ENCODE peak calls at places on chromosomes 1 and 21, in eight cellular contexts. One of them, this sample, is unnamed.

GRCh38 chr1:9782116-9782751 is 41.5 kb downstream of the CLSTN1 start:
- DNase-seq in IMR-90: no peak
- DNase-seq in sigmoid colon: peak
- DNase-seq in tibial artery: no peak
- DNase-seq in fibroblast of lung: no peak
- DNase-seq in endothelial cell of umbilical vein: no peak
- DNase-seq in coronary artery: no peak
- DNase-seq in upper lobe of right lung: no peak
- DNase-seq in this sample: no peak

GRCh38 chr1:15557594-15557993 is 27.3 kb downstream of the AGMAT start:
- DNase-seq in upper lobe of right lung: no peak
- DNase-seq in endothelial cell of umbilical vein: no peak
- DNase-seq in coronary artery: no peak
- DNase-seq in sigmoid colon: no peak
- DNase-seq in IMR-90: peak
- DNase-seq in tibial artery: no peak
- DNase-seq in fibroblast of lung: no peak
- DNase-seq in this sample: no peak

GRCh38 chr1:156551066-156551643 is 21.2 kb downstream of the IQGAP3 start:
- DNase-seq in fibroblast of lung: no peak
- DNase-seq in endothelial cell of umbilical vein: no peak
- DNase-seq in sigmoid colon: peak
- DNase-seq in tibial artery: no peak
- DNase-seq in upper lobe of right lung: no peak
- DNase-seq in coronary artery: no peak
- DNase-seq in IMR-90: no peak
- DNase-seq in this sample: peak

GRCh38 chr1:19974822-19975416 is 4.5 kb downstream of the PLA2G2A start:
- DNase-seq in coronary artery: no peak
- DNase-seq in sigmoid colon: no peak
- DNase-seq in fibroblast of lung: peak
- DNase-seq in tibial artery: peak
- DNase-seq in upper lobe of right lung: no peak
- DNase-seq in endothelial cell of umbilical vein: peak
- DNase-seq in IMR-90: peak
- DNase-seq in this sample: peak

GRCh38 chr1:86104606-86105532 is 51.7 kb downstream of the COL24A1 start:
- DNase-seq in endothelial cell of umbilical vein: no peak
- DNase-seq in upper lobe of right lung: no peak
- DNase-seq in sigmoid colon: no peak
- DNase-seq in coronary artery: no peak
- DNase-seq in tibial artery: no peak
- DNase-seq in IMR-90: no peak
- DNase-seq in fibroblast of lung: no peak
- DNase-seq in this sample: no peak

GRCh38 chr1:167641786-167642500 is 11.9 kb downstream of the RCSD1 start:
- DNase-seq in endothelial cell of umbilical vein: no peak
- DNase-seq in coronary artery: no peak
- DNase-seq in IMR-90: no peak
- DNase-seq in upper lobe of right lung: no peak
- DNase-seq in tibial artery: no peak
- DNase-seq in sigmoid colon: no peak
- DNase-seq in fibroblast of lung: no peak
- DNase-seq in this sample: no peak

GRCh38 chr1:172219966-172220365 is 200.5 kb upstream of the C1orf105 start:
- DNase-seq in endothelial cell of umbilical vein: no peak
- DNase-seq in tibial artery: no peak
- DNase-seq in upper lobe of right lung: no peak
- DNase-seq in coronary artery: no peak
- DNase-seq in sigmoid colon: no peak
- DNase-seq in fibroblast of lung: peak
- DNase-seq in IMR-90: peak
- DNase-seq in this sample: no peak

GRCh38 chr1:117205368-117205767 is 5.4 kb downstream of the VTCN1 start:
- DNase-seq in endothelial cell of umbilical vein: no peak
- DNase-seq in upper lobe of right lung: no peak
- DNase-seq in fibroblast of lung: no peak
- DNase-seq in sigmoid colon: no peak
- DNase-seq in IMR-90: peak
- DNase-seq in tibial artery: no peak
- DNase-seq in coronary artery: no peak
- DNase-seq in this sample: no peak

GRCh38 chr1:54516249-54516920 is 31.6 kb upstream of the ACOT11 start:
- DNase-seq in fibroblast of lung: no peak
- DNase-seq in endothelial cell of umbilical vein: no peak
- DNase-seq in tibial artery: no peak
- DNase-seq in sigmoid colon: no peak
- DNase-seq in IMR-90: peak
- DNase-seq in upper lobe of right lung: no peak
- DNase-seq in coronary artery: no peak
- DNase-seq in this sample: no peak

GRCh38 chr1:87129606-87130005 is 199.1 kb upstream of the LMO4 start:
- DNase-seq in sigmoid colon: peak
- DNase-seq in endothelial cell of umbilical vein: no peak
- DNase-seq in IMR-90: no peak
- DNase-seq in upper lobe of right lung: no peak
- DNase-seq in coronary artery: no peak
- DNase-seq in tibial artery: no peak
- DNase-seq in fibroblast of lung: peak
- DNase-seq in this sample: no peak

GRCh38 chr1:230186003-230186863 is 119.2 kb downstream of the GALNT2 start:
- DNase-seq in coronary artery: no peak
- DNase-seq in IMR-90: peak
- DNase-seq in endothelial cell of umbilical vein: peak
- DNase-seq in upper lobe of right lung: peak
- DNase-seq in tibial artery: no peak
- DNase-seq in sigmoid colon: peak
- DNase-seq in fibroblast of lung: peak
- DNase-seq in this sample: peak

GRCh38 chr1:56068210-56068609 is 511.2 kb downstream of the PLPP3 start:
- DNase-seq in upper lobe of right lung: no peak
- DNase-seq in endothelial cell of umbilical vein: peak
- DNase-seq in fibroblast of lung: no peak
- DNase-seq in coronary artery: no peak
- DNase-seq in IMR-90: no peak
- DNase-seq in sigmoid colon: no peak
- DNase-seq in tibial artery: no peak
- DNase-seq in this sample: no peak

GRCh38 chr1:217133958-217134856 is 411.0 kb upstream of the ESRRG start:
- DNase-seq in endothelial cell of umbilical vein: no peak
- DNase-seq in fibroblast of lung: peak
- DNase-seq in tibial artery: no peak
- DNase-seq in sigmoid colon: no peak
- DNase-seq in upper lobe of right lung: no peak
- DNase-seq in IMR-90: peak
- DNase-seq in coronary artery: no peak
- DNase-seq in this sample: peak

GRCh38 chr1:197951089-197951488 is 33.9 kb downstream of the LHX9 start:
- DNase-seq in fibroblast of lung: no peak
- DNase-seq in tibial artery: no peak
- DNase-seq in coronary artery: no peak
- DNase-seq in sigmoid colon: no peak
- DNase-seq in upper lobe of right lung: no peak
- DNase-seq in IMR-90: no peak
- DNase-seq in endothelial cell of umbilical vein: no peak
- DNase-seq in this sample: no peak

GRCh38 chr1:2109581-2110021 is 59.4 kb downstream of the PRKCZ start:
- DNase-seq in IMR-90: no peak
- DNase-seq in fibroblast of lung: no peak
- DNase-seq in tibial artery: no peak
- DNase-seq in endothelial cell of umbilical vein: no peak
- DNase-seq in coronary artery: no peak
- DNase-seq in sigmoid colon: no peak
- DNase-seq in upper lobe of right lung: peak
- DNase-seq in this sample: no peak

GRCh38 chr1:121525355-121525754 is 340.6 kb downstream of the SRGAP2C start:
- DNase-seq in sigmoid colon: no peak
- DNase-seq in IMR-90: no peak
- DNase-seq in endothelial cell of umbilical vein: no peak
- DNase-seq in tibial artery: no peak
- DNase-seq in fibroblast of lung: no peak
- DNase-seq in coronary artery: no peak
- DNase-seq in upper lobe of right lung: no peak
- DNase-seq in this sample: no peak

GRCh38 chr21:35400233-35400939 is 351.3 kb upstream of the RUNX1 start:
- DNase-seq in fibroblast of lung: peak
- DNase-seq in tibial artery: no peak
- DNase-seq in endothelial cell of umbilical vein: peak
- DNase-seq in upper lobe of right lung: no peak
- DNase-seq in IMR-90: peak
- DNase-seq in coronary artery: no peak
- DNase-seq in sigmoid colon: no peak
- DNase-seq in this sample: peak

GRCh38 chr1:181150273-181150672 is 61.8 kb downstream of the IER5 start:
- DNase-seq in IMR-90: no peak
- DNase-seq in sigmoid colon: no peak
- DNase-seq in upper lobe of right lung: no peak
- DNase-seq in coronary artery: no peak
- DNase-seq in fibroblast of lung: no peak
- DNase-seq in tibial artery: no peak
- DNase-seq in endothelial cell of umbilical vein: no peak
- DNase-seq in this sample: no peak

GRCh38 chr21:43775795-43776430 is at the start of gene CSTB:
- DNase-seq in sigmoid colon: peak
- DNase-seq in IMR-90: peak
- DNase-seq in endothelial cell of umbilical vein: peak
- DNase-seq in coronary artery: peak
- DNase-seq in upper lobe of right lung: peak
- DNase-seq in tibial artery: peak
- DNase-seq in fibroblast of lung: peak
- DNase-seq in this sample: peak

GRCh38 chr1:78170845-78171244 is 125.1 kb downstream of the GIPC2 start:
- DNase-seq in IMR-90: no peak
- DNase-seq in coronary artery: no peak
- DNase-seq in fibroblast of lung: peak
- DNase-seq in upper lobe of right lung: no peak
- DNase-seq in endothelial cell of umbilical vein: no peak
- DNase-seq in tibial artery: no peak
- DNase-seq in sigmoid colon: no peak
- DNase-seq in this sample: no peak

DNA sequence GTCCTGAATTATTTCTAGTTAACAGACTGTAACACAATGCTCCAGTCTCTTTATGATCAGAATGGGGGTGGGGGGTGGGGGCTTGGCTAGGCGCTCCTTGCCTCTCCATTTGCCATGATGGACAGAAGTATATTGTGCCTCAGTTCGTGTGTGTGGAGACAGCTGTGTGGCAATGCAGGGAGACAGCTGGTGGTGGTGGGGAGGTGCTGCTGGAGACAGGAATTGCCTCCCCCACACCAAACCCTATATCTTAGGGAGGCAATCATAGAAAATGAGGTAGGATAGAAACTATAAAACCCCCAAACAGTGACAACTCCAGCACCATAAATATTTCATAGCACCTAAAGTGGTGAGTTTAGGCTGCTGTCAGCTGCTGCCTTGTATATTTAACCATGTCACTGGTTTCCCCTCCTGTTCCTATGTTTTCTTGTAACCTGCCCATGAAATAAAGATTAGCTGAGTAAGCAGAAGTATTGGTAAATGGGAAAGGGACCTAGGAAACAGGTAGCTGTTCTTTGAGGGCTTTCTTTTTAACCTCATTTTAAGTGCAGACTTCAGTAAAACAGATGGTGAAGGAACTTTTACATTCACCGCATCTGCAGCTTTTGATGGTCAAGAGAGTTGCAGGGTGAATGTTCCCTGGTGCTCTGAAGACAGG is 3.4 kb downstream of the PLXNA2 start:
- DNase-seq in upper lobe of right lung: no peak
- DNase-seq in fibroblast of lung: no peak
- DNase-seq in IMR-90: no peak
- DNase-seq in endothelial cell of umbilical vein: no peak
- DNase-seq in sigmoid colon: peak
- DNase-seq in tibial artery: no peak
- DNase-seq in coronary artery: no peak
- DNase-seq in this sample: no peak
- H3K4me3 ChIP-seq in upper lobe of right lung: peak
- H3K4me3 ChIP-seq in fibroblast of lung: no peak
- H3K4me3 ChIP-seq in IMR-90: no peak
- H3K4me3 ChIP-seq in endothelial cell of umbilical vein: peak
- H3K4me3 ChIP-seq in sigmoid colon: no peak
- H3K4me3 ChIP-seq in tibial artery: peak
- H3K4me3 ChIP-seq in coronary artery: peak
- H3K4me3 ChIP-seq in this sample: no peak

GRCh38 chr1:17181785-17182464 is 23.0 kb upstream of the PADI1 start:
- DNase-seq in IMR-90: no peak
- DNase-seq in sigmoid colon: no peak
- DNase-seq in endothelial cell of umbilical vein: no peak
- DNase-seq in tibial artery: no peak
- DNase-seq in coronary artery: peak
- DNase-seq in upper lobe of right lung: no peak
- DNase-seq in fibroblast of lung: no peak
- DNase-seq in this sample: no peak
- H3K4me3 ChIP-seq in IMR-90: no peak
- H3K4me3 ChIP-seq in sigmoid colon: no peak
- H3K4me3 ChIP-seq in endothelial cell of umbilical vein: no peak
- H3K4me3 ChIP-seq in tibial artery: no peak
- H3K4me3 ChIP-seq in coronary artery: no peak
- H3K4me3 ChIP-seq in upper lobe of right lung: no peak
- H3K4me3 ChIP-seq in fibroblast of lung: no peak
- H3K4me3 ChIP-seq in this sample: no peak

GRCh38 chr1:61152706-61153105 is 70.3 kb downstream of the NFIA start:
- DNase-seq in coronary artery: no peak
- DNase-seq in fibroblast of lung: no peak
- DNase-seq in IMR-90: no peak
- DNase-seq in endothelial cell of umbilical vein: no peak
- DNase-seq in sigmoid colon: no peak
- DNase-seq in tibial artery: no peak
- DNase-seq in upper lobe of right lung: no peak
- DNase-seq in this sample: no peak
- H3K4me3 ChIP-seq in coronary artery: no peak
- H3K4me3 ChIP-seq in fibroblast of lung: no peak
- H3K4me3 ChIP-seq in IMR-90: no peak
- H3K4me3 ChIP-seq in endothelial cell of umbilical vein: no peak
- H3K4me3 ChIP-seq in sigmoid colon: no peak
- H3K4me3 ChIP-seq in tibial artery: no peak
- H3K4me3 ChIP-seq in upper lobe of right lung: no peak
- H3K4me3 ChIP-seq in this sample: no peak

GRCh38 chr1:151054971-151055547 is 4.4 kb downstream of the CDC42SE1 start:
- DNase-seq in fibroblast of lung: no peak
- DNase-seq in sigmoid colon: no peak
- DNase-seq in IMR-90: no peak
- DNase-seq in coronary artery: no peak
- DNase-seq in tibial artery: no peak
- DNase-seq in upper lobe of right lung: no peak
- DNase-seq in endothelial cell of umbilical vein: no peak
- DNase-seq in this sample: no peak

GRCh38 chr1:151058682-151059341 is 610 bp downstream of the CDC42SE1 start:
- DNase-seq in endothelial cell of umbilical vein: peak
- DNase-seq in fibroblast of lung: peak
- DNase-seq in sigmoid colon: peak
- DNase-seq in upper lobe of right lung: peak
- DNase-seq in IMR-90: peak
- DNase-seq in tibial artery: no peak
- DNase-seq in coronary artery: no peak
- DNase-seq in this sample: peak

GRCh38 chr1:151055581-151055980 is 3.8 kb downstream of the CDC42SE1 start:
- DNase-seq in coronary artery: no peak
- DNase-seq in IMR-90: no peak
- DNase-seq in upper lobe of right lung: no peak
- DNase-seq in fibroblast of lung: no peak
- DNase-seq in sigmoid colon: no peak
- DNase-seq in tibial artery: no peak
- DNase-seq in endothelial cell of umbilical vein: no peak
- DNase-seq in this sample: no peak

GRCh38 chr1:151056574-151056973 is 2.8 kb downstream of the CDC42SE1 start:
- DNase-seq in IMR-90: no peak
- DNase-seq in fibroblast of lung: no peak
- DNase-seq in upper lobe of right lung: no peak
- DNase-seq in sigmoid colon: peak
- DNase-seq in tibial artery: no peak
- DNase-seq in coronary artery: no peak
- DNase-seq in endothelial cell of umbilical vein: no peak
- DNase-seq in this sample: no peak

GRCh38 chr1:151056149-151056548 is 3.3 kb downstream of the CDC42SE1 start:
- DNase-seq in endothelial cell of umbilical vein: no peak
- DNase-seq in coronary artery: no peak
- DNase-seq in upper lobe of right lung: no peak
- DNase-seq in IMR-90: no peak
- DNase-seq in tibial artery: no peak
- DNase-seq in sigmoid colon: no peak
- DNase-seq in fibroblast of lung: no peak
- DNase-seq in this sample: no peak
- H3K4me3 ChIP-seq in endothelial cell of umbilical vein: no peak
- H3K4me3 ChIP-seq in coronary artery: peak
- H3K4me3 ChIP-seq in upper lobe of right lung: peak
- H3K4me3 ChIP-seq in IMR-90: no peak
- H3K4me3 ChIP-seq in tibial artery: no peak
- H3K4me3 ChIP-seq in sigmoid colon: no peak
- H3K4me3 ChIP-seq in fibroblast of lung: no peak
- H3K4me3 ChIP-seq in this sample: no peak